ENCODE peak calls at places on chromosome 20, in seven cellular contexts. B is uterus; Y is T1000; K is NCI-H748 treated with DMSO at 0.1 percent for 48 hours; I is NCI-H1105 treated with DMSO at 0.1 percent for 48 hours; U is fibroblast of lung; M is stimulated activated CD4-positive, alpha-beta T cell treated with anti-CD3 and anti-CD28 coated beads, Interleukin-1b, Interleukin-23, amount 100 ng/mL, for 48 hours. G is an unnamed sample.

GRCh38 chr20:44419131-44419844 is 56.4 kb upstream of the TTPAL start:
- DNase-seq in M (no peak), U (no peak), B (no peak), K (no peak), Y (no peak), I (no peak), G (no peak)

GRCh38 chr20:6746901-6747609 is 20.4 kb upstream of the BMP2 start:
- DNase-seq in U (peak), K (no peak), B (no peak), M (no peak), I (no peak), Y (no peak), G (peak)

GRCh38 chr20:58439974-58440767 is 51.1 kb downstream of the VAPB start:
- DNase-seq in Y (no peak), U (no peak), K (no peak), B (no peak), M (no peak), I (no peak), G (no peak)

GRCh38 chr20:51848346-51848745 is 46.0 kb upstream of the SALL4 start:
- DNase-seq in M (no peak), U (no peak), K (no peak), B (no peak), I (no peak), Y (no peak), G (no peak)

GRCh38 chr20:20395856-20396600 is 28.1 kb downstream of the INSM1 start:
- DNase-seq in U (no peak), K (peak), Y (no peak), I (peak), M (no peak), B (no peak), G (no peak)

GRCh38 chr20:58716476-58717277 is 24.1 kb downstream of the NPEPL1 start:
- DNase-seq in Y (no peak), U (peak), K (no peak), M (no peak), I (peak), B (peak), G (no peak)

GRCh38 chr20:58004900-58005299 is 223.6 kb downstream of the ANKRD60 start:
- DNase-seq in Y (no peak), M (no peak), I (no peak), B (no peak), U (no peak), K (no peak), G (no peak)

GRCh38 chr20:14245368-14245970 is 91.9 kb downstream of the FLRT3 start:
- DNase-seq in U (peak), K (no peak), I (no peak), Y (no peak), B (no peak), M (no peak), G (no peak)

GRCh38 chr20:63031251-63032014 is 24.7 kb upstream of the BHLHE23 start:
- DNase-seq in M (no peak), K (no peak), I (no peak), B (no peak), U (no peak), Y (no peak), G (no peak)

GRCh38 chr20:4455996-4456395 is 265.7 kb upstream of the PRND start:
- DNase-seq in B (no peak), Y (no peak), I (no peak), U (no peak), M (no peak), K (no peak), G (no peak)

G was measured in LHCN-M2.